ENCODE peak calls at places on chromosomes 16 and 17, in seven cellular contexts. F is stimulated activated CD4-positive, alpha-beta T cell treated with anti-CD3 and anti-CD28 coated beads, TNF-alpha, amount 100 ng/mL, for 48 hours; W is activated CD8-positive, alpha-beta memory T cell treated with anti-CD3 and anti-CD28 coated beads, Interleukin-2, amount 50 U/mL, for 48 hours; Z is fibroblast of lung; L is activated CD4-positive, alpha-beta T cell treated with anti-CD3 and anti-CD28 coated beads, Interleukin-2, amount 50 U/mL, for 1 hour; O is Right ventricle myocardium superior; N is occipital lobe. U is an unnamed sample.

GRCh38 chr16:62955033-62955349 is 918.8 kb upstream of the CDH8 start:
- DNase-seq in F (no peak), W (no peak), Z (no peak), L (no peak), O (no peak), N (no peak), U (no peak)

GRCh38 chr17:1471931-1472727 is 16.1 kb upstream of the CRK start:
- DNase-seq in F (no peak), W (no peak), Z (no peak), L (no peak), O (no peak), N (no peak), U (no peak)

GRCh38 chr16:27264151-27264550 is 4.4 kb downstream of the NSMCE1 start:
- DNase-seq in F (no peak), W (no peak), Z (peak; percentile 85), L (no peak), O (no peak), N (no peak), U (no peak)

GRCh38 chr16:70760221-70760620 is 40.7 kb downstream of the VAC14 start:
- DNase-seq in F (no peak), W (no peak), Z (no peak), L (no peak), O (no peak), N (no peak), U (no peak)

GRCh38 chr17:9252525-9252924 is 231.2 kb downstream of the NTN1 start:
- DNase-seq in F (no peak), W (no peak), Z (no peak), L (no peak), O (no peak), N (no peak), U (no peak)

GRCh38 chr16:720507-720989 is 398 bp upstream of the ANTKMT start:
- DNase-seq in F (no peak), W (peak; percentile 77), Z (peak; percentile 73), L (no peak), O (no peak), N (peak; percentile 74), U (peak; percentile 86)

GRCh38 chr17:60164697-60165096 is 14.9 kb downstream of the CA4 start:
- DNase-seq in F (no peak), W (no peak), Z (no peak), L (no peak), O (no peak), N (no peak), U (no peak)

GRCh38 chr17:49687878-49688491 is 10.1 kb upstream of the SPOP start:
- DNase-seq in F (no peak), W (peak; percentile 60), Z (peak; percentile 47), L (no peak), O (no peak), N (no peak), U (no peak)

GRCh38 chr16:57600952-57601580 is 27.4 kb upstream of the ADGRG1 start:
- DNase-seq in F (no peak), W (peak; percentile 50), Z (no peak), L (no peak), O (no peak), N (no peak), U (no peak)

GRCh38 chr16:79509221-79509631 is 91.3 kb downstream of the MAF start:
- DNase-seq in F (no peak), W (no peak), Z (no peak), L (no peak), O (peak; percentile 62), N (no peak), U (no peak)

GRCh38 chr17:40362696-40363479 is 1.6 kb downstream of the GJD3 start:
- DNase-seq in F (peak; percentile 72), W (peak; percentile 93), Z (peak; percentile 72), L (peak; percentile 80), O (peak; percentile 77), N (no peak), U (peak; percentile 90)

U was measured in NAMALWA.